ENCODE peak calls at places on chromosome X, in six cellular contexts. One of them, this sample, is unnamed.

GRCh38 chrX:74426615-74427014 is 5.3 kb downstream of the SLC16A2 start:
- DNase-seq in neural crest cell: no peak
- DNase-seq in stimulated activated CD4-positive, alpha-beta T cell treated with anti-CD3 and anti-CD28 coated beads, Interleukin-15, amount 100 ng/mL, for 24 hours: no peak
- DNase-seq in neural progenitor cell: no peak
- DNase-seq in DMS153: no peak
- DNase-seq in naive B cell: no peak
- DNase-seq in this sample: no peak

GRCh38 chrX:78066110-78066509 is 37.9 kb upstream of the PGK1 start:
- DNase-seq in neural progenitor cell: no peak
- DNase-seq in naive B cell: no peak
- DNase-seq in neural crest cell: no peak
- DNase-seq in DMS153: no peak
- DNase-seq in stimulated activated CD4-positive, alpha-beta T cell treated with anti-CD3 and anti-CD28 coated beads, Interleukin-15, amount 100 ng/mL, for 24 hours: no peak
- DNase-seq in this sample: no peak

GRCh38 chrX:55118574-55118973 is 29.8 kb downstream of the PAGE2 start:
- DNase-seq in stimulated activated CD4-positive, alpha-beta T cell treated with anti-CD3 and anti-CD28 coated beads, Interleukin-15, amount 100 ng/mL, for 24 hours: no peak
- DNase-seq in DMS153: no peak
- DNase-seq in neural progenitor cell: no peak
- DNase-seq in naive B cell: no peak
- DNase-seq in neural crest cell: no peak
- DNase-seq in this sample: no peak

GRCh38 chrX:123188081-123188480 is 4.0 kb downstream of the GRIA3 start:
- DNase-seq in neural progenitor cell: no peak
- DNase-seq in naive B cell: no peak
- DNase-seq in stimulated activated CD4-positive, alpha-beta T cell treated with anti-CD3 and anti-CD28 coated beads, Interleukin-15, amount 100 ng/mL, for 24 hours: no peak
- DNase-seq in DMS153: no peak
- DNase-seq in neural crest cell: no peak
- DNase-seq in this sample: no peak

GRCh38 chrX:148507413-148507812 is 7.0 kb downstream of the AFF2 start:
- DNase-seq in neural crest cell: no peak
- DNase-seq in stimulated activated CD4-positive, alpha-beta T cell treated with anti-CD3 and anti-CD28 coated beads, Interleukin-15, amount 100 ng/mL, for 24 hours: no peak
- DNase-seq in naive B cell: no peak
- DNase-seq in DMS153: no peak
- DNase-seq in neural progenitor cell: no peak
- DNase-seq in this sample: no peak

GRCh38 chrX:51742586-51742985 is 656 bp upstream of the GSPT2 start:
- DNase-seq in stimulated activated CD4-positive, alpha-beta T cell treated with anti-CD3 and anti-CD28 coated beads, Interleukin-15, amount 100 ng/mL, for 24 hours: no peak
- DNase-seq in DMS153: no peak
- DNase-seq in naive B cell: no peak
- DNase-seq in neural progenitor cell: peak; percentile 44
- DNase-seq in neural crest cell: no peak
- DNase-seq in this sample: no peak

GRCh38 chrX:10519761-10520160 is 100.6 kb downstream of the MID1 start:
- DNase-seq in stimulated activated CD4-positive, alpha-beta T cell treated with anti-CD3 and anti-CD28 coated beads, Interleukin-15, amount 100 ng/mL, for 24 hours: no peak
- DNase-seq in naive B cell: no peak
- DNase-seq in neural crest cell: no peak
- DNase-seq in neural progenitor cell: no peak
- DNase-seq in DMS153: no peak
- DNase-seq in this sample: no peak

GRCh38 chrX:135505356-135505755 is 15.1 kb upstream of the INTS6L start:
- DNase-seq in stimulated activated CD4-positive, alpha-beta T cell treated with anti-CD3 and anti-CD28 coated beads, Interleukin-15, amount 100 ng/mL, for 24 hours: no peak
- DNase-seq in neural progenitor cell: no peak
- DNase-seq in DMS153: no peak
- DNase-seq in naive B cell: no peak
- DNase-seq in neural crest cell: no peak
- DNase-seq in this sample: no peak

GRCh38 chrX:106957856-106958255 is 37.7 kb downstream of the CLDN2 start:
- DNase-seq in stimulated activated CD4-positive, alpha-beta T cell treated with anti-CD3 and anti-CD28 coated beads, Interleukin-15, amount 100 ng/mL, for 24 hours: no peak
- DNase-seq in neural progenitor cell: no peak
- DNase-seq in DMS153: no peak
- DNase-seq in naive B cell: no peak
- DNase-seq in neural crest cell: no peak
- DNase-seq in this sample: no peak

GRCh38 chrX:65536291-65536690 is 1.7 kb upstream of the LAS1L start:
- DNase-seq in neural progenitor cell: no peak
- DNase-seq in stimulated activated CD4-positive, alpha-beta T cell treated with anti-CD3 and anti-CD28 coated beads, Interleukin-15, amount 100 ng/mL, for 24 hours: no peak
- DNase-seq in naive B cell: no peak
- DNase-seq in neural crest cell: no peak
- DNase-seq in DMS153: no peak
- DNase-seq in this sample: no peak

GRCh38 chrX:152886716-152887115 is 11.2 kb upstream of the ZNF185 start:
- DNase-seq in naive B cell: no peak
- DNase-seq in DMS153: no peak
- DNase-seq in stimulated activated CD4-positive, alpha-beta T cell treated with anti-CD3 and anti-CD28 coated beads, Interleukin-15, amount 100 ng/mL, for 24 hours: no peak
- DNase-seq in neural progenitor cell: no peak
- DNase-seq in neural crest cell: no peak
- DNase-seq in this sample: no peak